ENCODE peak calls at places on chromosomes 6 and 20, in eight cellular contexts. J is endothelial cell of umbilical vein, W is tibial artery, Y is fibroblast of lung, G is tibial nerve, H is heart right ventricle, I is Peyer's patch, F is brain microvascular endothelial cell. P is an unnamed sample.

GRCh38 chr6:49052901-49053300 is 410.2 kb downstream of the MMUT start:
- DNase-seq in J (no peak), W (no peak), Y (no peak), G (no peak), H (no peak), I (no peak), F (no peak), P (no peak)

GRCh38 chr20:61880706-61881105 is 185.0 kb downstream of the TAF4 start:
- DNase-seq in J (no peak), W (no peak), Y (no peak), G (no peak), H (peak), I (no peak), F (no peak), P (no peak)

GRCh38 chr20:39822667-39823066 is 860.5 kb downstream of the DHX35 start:
- DNase-seq in J (peak), W (no peak), Y (peak), G (no peak), H (no peak), I (no peak), F (peak), P (no peak)

GRCh38 chr6:72245565-72245964 is 359.2 kb downstream of the RIMS1 start:
- DNase-seq in J (peak), W (no peak), Y (no peak), G (no peak), H (no peak), I (no peak), F (no peak), P (no peak)

GRCh38 chr20:23048283-23049200 is 930 bp downstream of the THBD start:
- DNase-seq in J (peak), W (peak), Y (peak), G (peak), H (peak), I (no peak), F (no peak), P (peak)

GRCh38 chr6:132931937-132932336 is 117.6 kb downstream of the RPS12 start:
- DNase-seq in J (peak), W (no peak), Y (peak), G (no peak), H (no peak), I (no peak), F (peak), P (no peak)

GRCh38 chr6:155327326-155328073 is 13.2 kb upstream of the TFB1M start:
- DNase-seq in J (peak), W (peak), Y (peak), G (peak), H (peak), I (peak), F (peak), P (peak)

GRCh38 chr6:96116674-96117073 is 100.9 kb downstream of the FUT9 start:
- DNase-seq in J (no peak), W (no peak), Y (no peak), G (no peak), H (no peak), I (no peak), F (no peak), P (no peak)

GRCh38 chr6:17233531-17233930 is 47.6 kb upstream of the RBM24 start:
- DNase-seq in J (no peak), W (no peak), Y (no peak), G (no peak), H (no peak), I (no peak), F (peak), P (no peak)
- TF ChIP-seq CTCF in J (no peak), W (no peak), Y (no peak), G (no peak), H (no peak), I (no peak), F (no peak), P (no peak)

DNA sequence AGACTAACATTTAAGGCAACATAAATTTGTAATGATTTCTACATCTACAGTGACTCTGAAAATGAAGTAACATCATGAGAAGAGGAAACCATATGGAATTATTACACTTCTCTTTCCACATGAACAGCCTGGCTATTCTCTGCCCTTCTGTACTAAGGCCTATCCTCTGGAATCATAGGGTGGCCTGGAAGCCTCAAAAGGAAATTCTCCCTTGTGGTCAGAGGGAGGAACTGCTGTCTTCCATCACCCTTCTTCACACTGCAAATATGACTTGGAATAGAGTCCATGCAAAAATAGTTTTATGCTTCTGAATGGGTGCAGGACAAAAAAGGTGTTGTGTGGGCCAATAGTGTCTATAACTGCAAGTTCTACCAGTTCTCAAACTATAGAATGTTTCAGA is 44.6 kb upstream of the SH3BGRL2 start:
- DNase-seq in J (peak), W (no peak), Y (peak), G (no peak), H (no peak), I (no peak), F (peak), P (no peak)
- TF ChIP-seq CTCF in J (peak), W (no peak), Y (peak), G (no peak), H (no peak), I (peak), F (peak), P (no peak)

GRCh38 chr6:5395719-5396118 is 134.4 kb downstream of the FARS2 start:
- DNase-seq in J (no peak), W (no peak), Y (no peak), G (no peak), H (no peak), I (no peak), F (no peak), P (no peak)

GRCh38 chr6:5394280-5394679 is 133.0 kb downstream of the FARS2 start:
- DNase-seq in J (no peak), W (no peak), Y (no peak), G (no peak), H (no peak), I (no peak), F (no peak), P (no peak)

GRCh38 chr6:5401845-5402738 is 140.8 kb downstream of the FARS2 start:
- DNase-seq in J (peak), W (no peak), Y (peak), G (no peak), H (no peak), I (no peak), F (peak), P (no peak)

GRCh38 chr6:5399391-5399790 is 138.1 kb downstream of the FARS2 start:
- DNase-seq in J (no peak), W (no peak), Y (no peak), G (no peak), H (no peak), I (no peak), F (no peak), P (no peak)

DNA sequence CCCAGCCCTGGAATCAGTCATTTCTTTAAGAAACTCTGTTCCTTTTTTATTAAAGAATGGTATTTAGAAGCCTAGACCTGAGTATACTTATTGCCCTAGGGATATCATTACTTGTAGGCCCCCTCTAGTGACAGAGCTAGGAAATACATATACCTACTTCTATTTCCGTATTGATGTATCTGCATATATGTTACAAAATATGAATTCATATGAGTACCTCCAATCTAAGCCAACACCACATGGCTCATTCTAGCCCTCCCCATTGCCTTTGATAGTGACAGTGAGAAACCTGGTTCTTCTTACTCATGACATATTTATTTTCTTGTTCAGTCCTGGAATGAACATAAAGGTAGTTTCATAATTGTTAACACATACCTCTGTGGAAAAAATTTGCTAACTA is 137.2 kb downstream of the FARS2 start:
- DNase-seq in J (peak), W (no peak), Y (peak), G (no peak), H (no peak), I (no peak), F (peak), P (peak)
- TF ChIP-seq CTCF in J (peak), W (no peak), Y (peak), G (peak), H (peak), I (peak), F (peak), P (peak)

DNA sequence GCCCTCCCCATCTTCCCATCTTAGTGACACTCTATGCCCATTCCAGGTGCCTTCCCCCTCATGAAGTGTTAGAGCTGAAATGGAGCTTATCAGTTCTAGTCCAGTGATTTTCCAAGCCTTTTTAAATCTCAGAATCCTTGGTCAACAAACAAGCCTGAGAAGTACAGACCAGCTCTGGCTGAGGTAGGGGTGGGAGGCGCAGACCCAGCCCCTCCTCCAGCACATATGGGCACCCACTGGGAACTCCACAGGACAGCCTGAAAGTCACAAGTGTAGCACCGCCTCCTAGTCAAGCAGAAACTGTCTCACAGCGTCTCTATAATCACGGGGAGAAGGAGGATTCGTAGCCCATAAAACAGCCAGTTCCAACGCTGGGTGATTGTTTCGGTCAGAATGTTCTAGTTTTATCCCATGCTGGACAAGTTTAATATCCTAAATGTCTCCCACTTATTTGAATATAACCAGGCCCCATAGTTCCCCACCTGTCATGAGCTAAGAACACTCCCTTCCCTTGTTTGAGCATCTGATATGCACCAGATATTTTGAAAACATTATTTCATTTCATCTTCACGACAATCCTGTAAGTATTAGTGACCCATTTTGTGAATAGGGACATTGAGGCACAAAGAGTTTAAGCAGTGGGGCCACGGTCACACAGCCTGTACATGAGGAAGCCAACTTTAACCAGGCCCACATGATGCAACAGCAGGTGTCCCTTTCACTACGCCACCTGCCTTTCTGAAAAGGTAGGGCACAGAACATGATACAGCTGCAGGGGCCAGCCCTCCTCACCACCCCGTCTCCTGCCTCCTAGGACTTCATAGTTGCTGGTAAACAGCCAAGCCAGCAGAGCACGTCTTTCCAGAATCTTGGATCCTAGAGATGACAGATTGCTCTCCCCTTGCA is 40.1 kb downstream of the TRAF3IP2 start:
- DNase-seq in J (no peak), W (no peak), Y (no peak), G (no peak), H (no peak), I (peak), F (no peak), P (peak)
- TF ChIP-seq CTCF in J (no peak), W (no peak), Y (no peak), G (no peak), H (no peak), I (peak), F (peak), P (peak)

DNA sequence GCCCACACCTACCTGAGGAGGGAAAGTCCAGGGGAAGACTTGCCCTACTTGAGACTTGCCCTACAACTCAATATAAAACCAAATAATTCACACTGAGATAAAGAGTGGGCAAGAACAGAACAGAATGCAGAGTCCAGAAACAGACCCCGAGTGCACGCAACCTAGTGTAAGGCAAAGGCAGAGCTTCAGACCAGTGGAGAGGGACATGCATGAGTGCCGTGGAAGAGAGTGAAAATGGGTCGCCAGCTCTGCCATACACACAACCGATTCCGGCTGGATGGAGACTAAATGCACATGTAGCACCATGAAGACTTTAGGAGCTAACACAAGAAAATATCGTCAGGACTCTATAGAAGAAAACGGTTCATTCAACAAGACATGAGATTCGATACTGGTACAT is 58.8 kb upstream of the CST7 start:
- DNase-seq in J (no peak), W (no peak), Y (no peak), G (no peak), H (no peak), I (no peak), F (no peak), P (no peak)
- TF ChIP-seq CTCF in J (no peak), W (no peak), Y (no peak), G (no peak), H (no peak), I (no peak), F (no peak), P (no peak)

P was measured in GM10248.